ENCODE peak calls at places on chromosomes 16 and 17, in nine cellular contexts. G is neural progenitor cell; V is NCI-H2227 treated with DMSO at 0.1 percent for 48 hours; H is hippocampal formation; N is activated CD4-positive, alpha-beta T cell treated with anti-CD3 and anti-CD28 coated beads, Interleukin-2, amount 50 U/mL, for 1 hour; D is suprapubic skin; S is tibial artery; F is PC-9; Q is stimulated activated CD8-positive, alpha-beta memory T cell treated with anti-CD3 and anti-CD28 coated beads, Interleukin-15, amount 100 ng/mL, for 4 hours. M is an unnamed sample.

GRCh38 chr17:49101054-49101534 is 31.5 kb upstream of the B4GALNT2 start:
- DNase-seq in G (no peak), V (no peak), H (no peak), N (no peak), D (no peak), S (no peak), F (peak), Q (no peak), M (no peak)

GRCh38 chr17:79915850-79916430 is 76.7 kb upstream of the CBX4 start:
- DNase-seq in G (peak), V (no peak), H (no peak), N (peak), D (no peak), S (no peak), F (peak), Q (no peak), M (peak)

GRCh38 chr16:49780436-49780835 is 75.5 kb downstream of the ZNF423 start:
- DNase-seq in G (no peak), V (no peak), H (no peak), N (no peak), D (no peak), S (no peak), F (no peak), Q (no peak), M (no peak)

GRCh38 chr16:1545044-1545736 is 11.7 kb downstream of the TMEM204 start:
- DNase-seq in G (no peak), V (no peak), H (no peak), N (no peak), D (no peak), S (peak), F (no peak), Q (no peak), M (no peak)

GRCh38 chr16:27851586-27851985 is 211.9 kb downstream of the GSG1L start:
- DNase-seq in G (no peak), V (no peak), H (no peak), N (no peak), D (peak), S (peak), F (no peak), Q (no peak), M (no peak)

GRCh38 chr16:749010-749409 is 8.2 kb upstream of the CIAO3 start:
- DNase-seq in G (no peak), V (no peak), H (no peak), N (no peak), D (no peak), S (no peak), F (peak), Q (no peak), M (no peak)

GRCh38 chr17:15511142-15511541 is 43.7 kb upstream of the CDRT4 start:
- DNase-seq in G (no peak), V (no peak), H (no peak), N (no peak), D (no peak), S (no peak), F (no peak), Q (no peak), M (peak)

GRCh38 chr17:81510798-81511549 is 1.6 kb downstream of the ACTG1 start:
- DNase-seq in G (no peak), V (no peak), H (no peak), N (peak), D (no peak), S (peak), F (no peak), Q (no peak), M (no peak)

GRCh38 chr17:59530561-59530960 is 34.8 kb upstream of the DHX40 start:
- DNase-seq in G (no peak), V (no peak), H (no peak), N (no peak), D (no peak), S (no peak), F (no peak), Q (no peak), M (no peak)

GRCh38 chr17:3015890-3016289 is 47.5 kb downstream of the OR1D5 start:
- DNase-seq in G (no peak), V (no peak), H (no peak), N (no peak), D (no peak), S (no peak), F (no peak), Q (no peak), M (no peak)

GRCh38 chr17:71145486-71145885 is 975.3 kb upstream of the SOX9 start:
- DNase-seq in G (no peak), V (no peak), H (no peak), N (no peak), D (no peak), S (no peak), F (no peak), Q (no peak), M (no peak)

GRCh38 chr17:70169707-70170597 is 620 bp downstream of the KCNJ2 start:
- DNase-seq in G (no peak), V (no peak), H (peak), N (no peak), D (no peak), S (no peak), F (no peak), Q (no peak), M (peak)

GRCh38 chr17:65261682-65262636 is 124.8 kb downstream of the RGS9 start:
- DNase-seq in G (no peak), V (peak), H (no peak), N (no peak), D (no peak), S (no peak), F (no peak), Q (no peak), M (no peak)